ENCODE peak calls at places on chromosome 2, in seven cellular contexts. I is esophagus squamous epithelium, H is OCI-LY7, R is right atrium auricular region, A is cardiac muscle cell, U is cardiac fibroblast, L is thoracic aorta. M is an unnamed sample.

GRCh38 chr2:173667014-173667413 is 298.2 kb downstream of the SP3 start:
- DNase-seq in I (no peak), H (no peak), R (no peak), A (no peak), U (no peak), L (no peak), M (no peak)

GRCh38 chr2:171083426-171083825 is 77.3 kb downstream of the TLK1 start:
- DNase-seq in I (no peak), H (no peak), R (no peak), A (no peak), U (no peak), L (no peak), M (no peak)

GRCh38 chr2:159639071-159639470 is 22.7 kb upstream of the BAZ2B start:
- DNase-seq in I (no peak), H (no peak), R (no peak), A (no peak), U (no peak), L (no peak), M (no peak)

GRCh38 chr2:3434005-3434404 is 54.5 kb downstream of the TRAPPC12 start:
- DNase-seq in I (no peak), H (no peak), R (no peak), A (no peak), U (no peak), L (no peak), M (no peak)

GRCh38 chr2:25912851-25913695 is 34.8 kb upstream of the ASXL2 start:
- DNase-seq in I (no peak), H (no peak), R (no peak), A (peak; percentile 7), U (peak; percentile 70), L (no peak), M (no peak)

GRCh38 chr2:60463249-60463648 is 90.2 kb downstream of the BCL11A start:
- DNase-seq in I (no peak), H (no peak), R (no peak), A (peak; percentile 33), U (peak; percentile 42), L (no peak), M (no peak)

GRCh38 chr2:172230783-172231446 is 128.2 kb upstream of the DLX2 start:
- DNase-seq in I (no peak), H (no peak), R (no peak), A (peak; percentile 23), U (no peak), L (no peak), M (no peak)

GRCh38 chr2:24399434-24400206 is 39.3 kb upstream of the ITSN2 start:
- DNase-seq in I (no peak), H (no peak), R (no peak), A (no peak), U (no peak), L (no peak), M (no peak)

GRCh38 chr2:188850786-188851185 is 123.4 kb upstream of the COL3A1 start:
- DNase-seq in I (no peak), H (no peak), R (no peak), A (no peak), U (no peak), L (no peak), M (no peak)

GRCh38 chr2:180992994-180993393 is 12.6 kb downstream of the UBE2E3 start:
- DNase-seq in I (no peak), H (no peak), R (no peak), A (no peak), U (no peak), L (no peak), M (no peak)

GRCh38 chr2:60554649-60555065 is 1.2 kb upstream of the BCL11A start:
- DNase-seq in I (no peak), H (no peak), R (no peak), A (peak; percentile 49), U (no peak), L (no peak), M (no peak)

GRCh38 chr2:151824886-151825285 is 3.3 kb downstream of the ARL5A start:
- DNase-seq in I (no peak), H (no peak), R (no peak), A (no peak), U (no peak), L (no peak), M (no peak)

GRCh38 chr2:207725815-207726578 is 14.6 kb downstream of the CCNYL1 start:
- DNase-seq in I (no peak), H (peak; percentile 42), R (no peak), A (peak; percentile 33), U (no peak), L (no peak), M (no peak)

GRCh38 chr2:197219636-197220035 is 90.9 kb downstream of the ANKRD44 start:
- DNase-seq in I (no peak), H (no peak), R (no peak), A (no peak), U (peak; percentile 64), L (no peak), M (no peak)

GRCh38 chr2:218860950-218861381 is 1.4 kb downstream of the WNT6 start:
- DNase-seq in I (no peak), H (peak; percentile 29), R (no peak), A (peak; percentile 93), U (peak; percentile 15), L (no peak), M (no peak)

GRCh38 chr2:241595600-241596140 is 37.1 kb downstream of the BOK start:
- DNase-seq in I (no peak), H (peak; percentile 26), R (no peak), A (peak; percentile 24), U (no peak), L (no peak), M (no peak)

GRCh38 chr2:231111987-231112386 is 12.9 kb downstream of the HTR2B start:
- DNase-seq in I (no peak), H (no peak), R (no peak), A (no peak), U (peak; percentile 52), L (no peak), M (no peak)

GRCh38 chr2:68157402-68158133 is at the start of gene PNO1:
- DNase-seq in I (peak; percentile 83), H (peak; percentile 96), R (peak; percentile 96), A (peak; percentile 96), U (peak; percentile 97), L (peak; percentile 91), M (peak; percentile 86)

GRCh38 chr2:109654316-109655050 is 40.3 kb downstream of the SOWAHC start:
- DNase-seq in I (no peak), H (no peak), R (no peak), A (no peak), U (no peak), L (no peak), M (no peak)

GRCh38 chr2:41990688-41991087 is 57.1 kb upstream of the PKDCC start:
- DNase-seq in I (no peak), H (no peak), R (no peak), A (no peak), U (peak; percentile 53), L (no peak), M (no peak)

GRCh38 chr2:110101280-110101844 is 14.3 kb downstream of the MALL start:
- DNase-seq in I (peak; percentile 73), H (no peak), R (peak; percentile 97), A (no peak), U (peak; percentile 100), L (peak; percentile 97), M (peak; percentile 96)

DNA sequence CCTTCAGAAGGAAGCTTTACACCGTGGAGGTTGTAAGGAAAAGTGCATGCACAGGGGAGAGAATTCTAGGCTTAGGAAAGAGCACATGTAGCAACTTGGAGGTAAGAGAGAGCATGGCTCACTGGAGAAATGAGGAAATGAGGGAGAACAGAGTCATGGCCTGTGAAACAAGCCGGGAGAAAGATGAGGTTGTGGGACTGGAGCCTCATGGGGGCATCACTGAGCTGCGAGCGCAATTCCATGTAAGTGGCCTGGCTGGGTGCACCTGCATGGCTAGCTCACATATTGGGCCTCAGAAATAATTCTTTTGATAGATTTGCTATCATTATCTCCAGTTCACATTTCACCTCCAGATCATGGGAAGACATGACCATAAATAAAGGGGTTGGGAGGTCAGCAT is 785.5 kb upstream of the RAB6C start:
- DNase-seq in I (no peak), H (peak; percentile 1), R (no peak), A (no peak), U (no peak), L (no peak), M (no peak)
- TF ChIP-seq CTCF in I (no peak), H (no peak), R (no peak), A (no peak), U (no peak), L (no peak), M (no peak)

GRCh38 chr2:156005999-156006712 is 326.4 kb downstream of the NR4A2 start:
- DNase-seq in I (no peak), H (no peak), R (no peak), A (peak; percentile 2), U (no peak), L (no peak), M (no peak)
- TF ChIP-seq CTCF in I (no peak), H (no peak), R (no peak), A (no peak), U (no peak), L (no peak), M (no peak)

GRCh38 chr2:118202707-118203303 is 114.5 kb downstream of the INSIG2 start:
- DNase-seq in I (no peak), H (peak; percentile 58), R (no peak), A (peak; percentile 78), U (peak; percentile 59), L (no peak), M (no peak)
- TF ChIP-seq CTCF in I (peak; percentile 57), H (peak; percentile 84), R (peak; percentile 42), A (peak; percentile 88), U (peak; percentile 93), L (peak; percentile 57), M (no peak)

GRCh38 chr2:63840785-63841253 is 877 bp upstream of the UGP2 start:
- DNase-seq in I (peak; percentile 93), H (peak; percentile 100), R (peak; percentile 99), A (peak; percentile 99), U (peak; percentile 98), L (peak; percentile 95), M (peak; percentile 93)

GRCh38 chr2:63841254-63842022 is at the start of gene UGP2:
- DNase-seq in I (peak; percentile 65), H (peak; percentile 92), R (peak; percentile 94), A (peak; percentile 93), U (peak; percentile 96), L (peak; percentile 79), M (peak; percentile 74)

GRCh38 chr2:63843093-63843492 is 1.4 kb downstream of the UGP2 start:
- DNase-seq in I (no peak), H (no peak), R (no peak), A (no peak), U (peak; percentile 30), L (no peak), M (no peak)

GRCh38 chr2:63842149-63843061 is 709 bp downstream of the UGP2 start:
- DNase-seq in I (no peak), H (peak; percentile 31), R (peak; percentile 62), A (peak; percentile 61), U (peak; percentile 79), L (no peak), M (no peak)

DNA sequence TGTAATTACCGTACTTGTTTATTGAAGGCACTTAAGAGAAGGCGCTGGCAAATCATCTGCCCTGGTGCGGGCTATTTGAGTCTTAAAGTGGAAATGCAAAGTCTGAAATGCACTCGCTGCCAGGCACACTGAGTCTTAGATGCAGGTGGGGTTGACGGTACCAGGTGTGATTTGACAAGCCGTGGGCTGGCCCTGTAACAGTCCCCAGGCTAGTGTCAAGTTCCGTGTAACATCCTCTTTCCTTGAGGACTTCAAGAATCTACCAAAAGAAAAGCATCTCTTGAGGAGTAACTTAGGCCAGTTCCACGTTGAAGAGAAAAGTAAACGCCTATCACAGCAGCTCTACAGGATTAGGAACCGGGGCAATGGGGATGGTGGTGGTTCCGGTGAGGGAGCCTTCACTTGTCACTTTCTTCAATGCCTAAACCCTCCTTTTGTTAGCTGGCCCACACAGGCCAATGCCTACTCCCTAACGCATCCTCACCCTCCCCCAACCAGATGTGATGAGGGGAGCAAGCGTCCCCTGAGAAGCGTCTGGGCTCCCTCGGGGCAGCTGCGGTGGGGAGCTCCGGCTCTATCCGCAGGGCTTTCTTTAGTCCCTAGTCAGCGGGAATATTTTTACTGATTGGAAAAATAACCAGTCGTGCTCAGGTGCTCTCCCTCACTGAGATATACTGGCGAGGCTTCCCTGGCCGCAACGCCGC is 1.5 kb upstream of the UGP2 start:
- DNase-seq in I (no peak), H (peak; percentile 86), R (no peak), A (no peak), U (no peak), L (no peak), M (no peak)
- TF ChIP-seq CTCF in I (no peak), H (peak; percentile 14), R (no peak), A (no peak), U (no peak), L (no peak), M (no peak)

M was measured in omental fat pad.